ENCODE peak calls at places on chromosomes 7 and 10, in nine cellular contexts. M is left ventricle myocardium inferior, U is WERI-Rb-1, O is NCI-H774, C is cardiac fibroblast, N is left cardiac atrium, B is WTC11, W is GM03348, P is HuH-7. K is an unnamed sample.

GRCh38 chr7:2478387-2478760 is 2.2 kb upstream of the GRIFIN start:
- DNase-seq in M (peak; percentile 72), U (no peak), O (peak; percentile 11), C (peak; percentile 35), N (peak; percentile 76), B (no peak), W (peak; percentile 90), P (no peak), K (no peak)

GRCh38 chr10:102007802-102008201 is 48.2 kb downstream of the ARMH3 start:
- DNase-seq in M (no peak), U (no peak), O (no peak), C (no peak), N (no peak), B (no peak), W (no peak), P (no peak), K (no peak)

GRCh38 chr7:144407266-144407931 is 3.9 kb upstream of the NOBOX start:
- DNase-seq in M (no peak), U (no peak), O (no peak), C (no peak), N (no peak), B (no peak), W (no peak), P (no peak), K (no peak)

GRCh38 chr7:51060536-51060935 is 256.1 kb downstream of the COBL start:
- DNase-seq in M (no peak), U (no peak), O (no peak), C (no peak), N (no peak), B (no peak), W (no peak), P (no peak), K (no peak)

GRCh38 chr10:132397036-132397541 is at the start of gene PWWP2B:
- DNase-seq in M (peak; percentile 70), U (no peak), O (no peak), C (peak; percentile 43), N (peak; percentile 72), B (no peak), W (peak; percentile 91), P (peak; percentile 55), K (peak; percentile 48)

GRCh38 chr7:43884209-43884608 is 14.9 kb upstream of the MRPS24 start:
- DNase-seq in M (no peak), U (no peak), O (no peak), C (no peak), N (no peak), B (no peak), W (no peak), P (no peak), K (no peak)

GRCh38 chr7:74585844-74586243 is 71.7 kb upstream of the GTF2I start:
- DNase-seq in M (no peak), U (no peak), O (no peak), C (no peak), N (no peak), B (no peak), W (no peak), P (no peak), K (no peak)

GRCh38 chr7:112079671-112080070 is 126.5 kb downstream of the DOCK4 start:
- DNase-seq in M (no peak), U (no peak), O (no peak), C (peak; percentile 19), N (no peak), B (no peak), W (no peak), P (no peak), K (peak; percentile 23)

GRCh38 chr10:103688451-103688850 is 166.9 kb downstream of the SH3PXD2A start:
- DNase-seq in M (no peak), U (peak; percentile 59), O (no peak), C (no peak), N (no peak), B (no peak), W (no peak), P (no peak), K (no peak)

GRCh38 chr10:15486404-15486803 is 115.3 kb upstream of the FAM171A1 start:
- DNase-seq in M (no peak), U (no peak), O (no peak), C (peak; percentile 83), N (no peak), B (no peak), W (no peak), P (no peak), K (peak; percentile 11)

GRCh38 chr7:115631782-115632181 is 398.8 kb downstream of the TFEC start:
- DNase-seq in M (no peak), U (no peak), O (no peak), C (peak; percentile 21), N (no peak), B (no peak), W (no peak), P (no peak), K (peak; percentile 27)

GRCh38 chr7:105438254-105438653 is 49.5 kb upstream of the SRPK2 start:
- DNase-seq in M (no peak), U (no peak), O (no peak), C (no peak), N (no peak), B (no peak), W (no peak), P (no peak), K (no peak)

GRCh38 chr7:29878081-29878688 is 71.9 kb downstream of the WIPF3 start:
- DNase-seq in M (no peak), U (peak; percentile 20), O (no peak), C (peak; percentile 70), N (no peak), B (no peak), W (peak; percentile 50), P (no peak), K (peak; percentile 67)

GRCh38 chr7:142503036-142503435 is 245.2 kb upstream of the PRSS58 start:
- DNase-seq in M (no peak), U (peak; percentile 54), O (no peak), C (no peak), N (no peak), B (no peak), W (no peak), P (no peak), K (no peak)

GRCh38 chr10:2097937-2098336 is 360.6 kb upstream of the ADARB2 start:
- DNase-seq in M (no peak), U (no peak), O (no peak), C (no peak), N (no peak), B (no peak), W (no peak), P (no peak), K (no peak)

GRCh38 chr7:113799896-113800295 is 118.9 kb downstream of the PPP1R3A start:
- DNase-seq in M (no peak), U (no peak), O (peak; percentile 93), C (no peak), N (no peak), B (no peak), W (no peak), P (no peak), K (no peak)

GRCh38 chr10:17206210-17206709 is 4.8 kb upstream of the TRDMT1 start:
- DNase-seq in M (no peak), U (no peak), O (no peak), C (peak; percentile 55), N (no peak), B (no peak), W (peak; percentile 48), P (no peak), K (no peak)

GRCh38 chr7:150406311-150406564 is 27.1 kb downstream of the ZNF775 start:
- DNase-seq in M (no peak), U (no peak), O (no peak), C (no peak), N (no peak), B (no peak), W (no peak), P (peak; percentile 45), K (no peak)

GRCh38 chr7:138610671-138611170 is 90.4 kb downstream of the SVOPL start:
- DNase-seq in M (no peak), U (no peak), O (no peak), C (no peak), N (no peak), B (no peak), W (no peak), P (no peak), K (no peak)

GRCh38 chr10:130243015-130243414 is 106.8 kb downstream of the GLRX3 start:
- DNase-seq in M (no peak), U (no peak), O (no peak), C (no peak), N (no peak), B (no peak), W (no peak), P (no peak), K (no peak)

GRCh38 chr10:74575191-74575720 is 251.1 kb upstream of the KAT6B start:
- DNase-seq in M (no peak), U (no peak), O (no peak), C (no peak), N (no peak), B (no peak), W (no peak), P (no peak), K (peak; percentile 19)

GRCh38 chr7:120033114-120033513 is 239.9 kb upstream of the KCND2 start:
- DNase-seq in M (no peak), U (no peak), O (no peak), C (peak; percentile 17), N (no peak), B (no peak), W (no peak), P (no peak), K (no peak)

GRCh38 chr7:88243345-88243909 is 23.6 kb upstream of the SRI start:
- DNase-seq in M (no peak), U (peak; percentile 25), O (peak; percentile 58), C (peak; percentile 84), N (no peak), B (no peak), W (peak; percentile 56), P (peak; percentile 19), K (peak; percentile 81)

GRCh38 chr10:112379635-112380296 is 5.8 kb downstream of the ACSL5 start:
- DNase-seq in M (no peak), U (no peak), O (no peak), C (no peak), N (no peak), B (no peak), W (no peak), P (no peak), K (no peak)

GRCh38 chr10:125840955-125841354 is 17.6 kb downstream of the BCCIP start:
- DNase-seq in M (no peak), U (no peak), O (no peak), C (peak; percentile 10), N (no peak), B (no peak), W (no peak), P (no peak), K (no peak)

GRCh38 chr10:104750306-104750705 is 109.2 kb downstream of the SORCS3 start:
- DNase-seq in M (no peak), U (no peak), O (no peak), C (no peak), N (no peak), B (no peak), W (no peak), P (no peak), K (no peak)

GRCh38 chr7:155574556-155574955 is 28.2 kb upstream of the CNPY1 start:
- DNase-seq in M (no peak), U (no peak), O (no peak), C (no peak), N (no peak), B (no peak), W (no peak), P (no peak), K (no peak)

GRCh38 chr7:91685544-91685943 is 195.0 kb downstream of the MTERF1 start:
- DNase-seq in M (no peak), U (no peak), O (no peak), C (peak; percentile 73), N (no peak), B (no peak), W (peak; percentile 64), P (no peak), K (no peak)

GRCh38 chr7:17965600-17965999 is 25.3 kb upstream of the SNX13 start:
- DNase-seq in M (no peak), U (no peak), O (no peak), C (peak; percentile 16), N (no peak), B (no peak), W (peak; percentile 9), P (no peak), K (peak; percentile 21)

GRCh38 chr10:49518982-49519578 is 19.8 kb downstream of the ERCC6 start:
- DNase-seq in M (no peak), U (peak; percentile 19), O (no peak), C (peak; percentile 73), N (no peak), B (peak; percentile 24), W (peak; percentile 73), P (peak; percentile 12), K (peak; percentile 72)